ENCODE peak calls at places on chromosomes 13 and 19, in seven cellular contexts. I, B, K, O, T, V and Y are unnamed samples.

GRCh38 chr19:38700350-38700932 is 43.8 kb downstream of the CAPN12 start:
- DNase-seq in I (no peak), B (no peak), K (no peak), O (no peak), T (no peak), V (no peak), Y (no peak)

GRCh38 chr19:19552811-19553210 is 14.7 kb downstream of the CILP2 start:
- DNase-seq in I (no peak), B (no peak), K (no peak), O (no peak), T (no peak), V (no peak), Y (no peak)

GRCh38 chr19:7681336-7682174 is 922 bp downstream of the TRAPPC5 start:
- DNase-seq in I (peak), B (peak), K (peak), O (peak), T (peak), V (peak), Y (peak)

GRCh38 chr13:112903071-112903577 is 65.9 kb upstream of the MCF2L start:
- DNase-seq in I (no peak), B (no peak), K (no peak), O (no peak), T (no peak), V (no peak), Y (no peak)

GRCh38 chr13:101465877-101466276 is 13.4 kb downstream of the ITGBL1 start:
- DNase-seq in I (no peak), B (no peak), K (no peak), O (no peak), T (no peak), V (no peak), Y (no peak)

GRCh38 chr13:75993246-75993645 is 357.1 kb downstream of the LMO7 start:
- DNase-seq in I (no peak), B (no peak), K (no peak), O (no peak), T (no peak), V (no peak), Y (no peak)

GRCh38 chr13:97388385-97388784 is 45.6 kb upstream of the RAP2A start:
- DNase-seq in I (no peak), B (no peak), K (no peak), O (no peak), T (no peak), V (no peak), Y (peak)

GRCh38 chr19:11268783-11269267 is 6.5 kb upstream of the DOCK6 start:
- DNase-seq in I (peak), B (no peak), K (peak), O (peak), T (no peak), V (peak), Y (no peak)

GRCh38 chr19:32828139-32828538 is 41.4 kb downstream of the SLC7A9 start:
- DNase-seq in I (no peak), B (no peak), K (no peak), O (no peak), T (no peak), V (no peak), Y (no peak)

GRCh38 chr13:43107780-43108179 is 84.4 kb downstream of the DNAJC15 start:
- DNase-seq in I (no peak), B (no peak), K (no peak), O (no peak), T (no peak), V (no peak), Y (no peak)

GRCh38 chr19:9323557-9323918 is 441 bp upstream of the ZNF559 start:
- DNase-seq in I (peak), B (peak), K (peak), O (peak), T (peak), V (peak), Y (peak)

GRCh38 chr13:44404261-44405139 is 30.9 kb downstream of the SERP2 start:
- DNase-seq in I (no peak), B (no peak), K (no peak), O (peak), T (no peak), V (peak), Y (no peak)

GRCh38 chr19:45135176-45135575 is 25.6 kb downstream of the NKPD1 start:
- DNase-seq in I (no peak), B (no peak), K (no peak), O (no peak), T (no peak), V (no peak), Y (no peak)

GRCh38 chr13:85148009-85148408 is 651.2 kb downstream of the SLITRK6 start:
- DNase-seq in I (no peak), B (no peak), K (no peak), O (no peak), T (no peak), V (no peak), Y (no peak)

GRCh38 chr13:94343243-94343585 is 136.3 kb downstream of the DCT start:
- DNase-seq in I (no peak), B (no peak), K (no peak), O (no peak), T (no peak), V (no peak), Y (no peak)

GRCh38 chr13:32423592-32423991 is 4.3 kb downstream of the N4BP2L1 start:
- DNase-seq in I (no peak), B (no peak), K (no peak), O (no peak), T (no peak), V (no peak), Y (peak)

GRCh38 chr19:32373614-32374295 is 28.3 kb downstream of the ZNF507 start:
- DNase-seq in I (no peak), B (no peak), K (peak), O (peak), T (peak), V (peak), Y (peak)

DNA sequence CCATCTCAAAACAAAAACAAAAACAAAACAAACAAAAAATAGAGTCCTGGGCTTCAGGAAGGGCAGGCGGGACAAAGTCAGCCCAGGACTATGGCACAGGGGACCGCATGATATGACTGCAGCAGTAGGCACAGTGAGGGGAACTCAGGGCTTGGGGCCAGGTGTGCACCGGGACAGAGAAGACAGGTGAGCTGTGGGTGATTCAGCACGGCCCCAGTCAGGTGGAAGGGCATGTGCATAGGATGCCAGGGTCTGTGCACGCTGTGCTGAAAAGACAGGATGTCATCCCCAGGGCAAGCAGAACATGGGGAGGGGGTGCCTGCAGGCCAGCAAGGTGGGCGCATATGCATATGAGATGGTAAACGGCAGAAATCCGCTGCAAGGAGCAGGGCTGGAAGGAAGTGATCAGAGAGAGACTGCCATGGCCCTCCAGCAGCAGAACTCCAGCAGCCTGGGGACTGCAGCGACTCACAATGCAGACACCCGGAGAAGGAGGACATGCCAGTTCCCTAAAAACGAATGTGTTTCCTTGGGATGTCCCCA is 15.0 kb downstream of the EPS15L1 start:
- DNase-seq in I (no peak), B (no peak), K (no peak), O (no peak), T (no peak), V (no peak), Y (no peak)
- TF ChIP-seq POLR2A in I (no peak), B (no peak), K (no peak), O (no peak), T (no peak), V (no peak), Y (no peak)

DNA sequence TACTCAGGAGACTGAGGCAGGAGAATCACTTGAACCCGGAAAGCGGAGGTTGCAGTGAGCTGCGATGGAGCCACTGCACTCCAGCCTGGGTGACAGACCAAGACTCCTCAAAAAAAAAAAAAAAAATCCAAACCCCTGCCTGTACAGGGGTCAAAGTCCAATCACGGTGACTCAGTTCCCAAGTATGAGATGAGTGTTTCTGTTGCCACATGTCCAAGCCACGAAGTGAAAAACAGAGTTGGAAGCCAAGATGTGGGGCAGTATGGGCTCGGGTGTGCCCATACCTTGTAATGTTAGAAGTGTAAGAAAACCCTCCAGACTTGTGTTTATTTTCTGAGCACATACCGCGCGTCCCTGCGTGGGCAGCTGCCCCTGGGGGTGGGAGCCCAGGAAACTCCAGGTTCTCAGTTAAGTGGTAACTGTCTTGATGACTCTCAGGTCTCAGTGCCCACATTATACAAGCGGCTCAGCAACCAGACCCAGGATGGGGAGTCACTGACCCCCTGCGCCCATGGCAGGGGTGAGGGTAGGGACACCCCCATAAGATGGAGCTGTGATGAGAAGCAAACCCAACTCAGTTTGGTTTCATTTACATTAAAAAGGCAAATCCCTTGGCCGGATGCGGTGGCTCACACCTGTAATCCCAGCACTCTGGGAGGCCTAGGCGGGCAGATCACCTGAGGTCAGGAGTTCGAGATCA is 1.2 kb upstream of the GPX4 start:
- DNase-seq in I (peak), B (peak), K (peak), O (no peak), T (peak), V (peak), Y (peak)
- TF ChIP-seq POLR2A in I (no peak), B (no peak), K (peak), O (no peak), T (no peak), V (no peak), Y (no peak)

DNA sequence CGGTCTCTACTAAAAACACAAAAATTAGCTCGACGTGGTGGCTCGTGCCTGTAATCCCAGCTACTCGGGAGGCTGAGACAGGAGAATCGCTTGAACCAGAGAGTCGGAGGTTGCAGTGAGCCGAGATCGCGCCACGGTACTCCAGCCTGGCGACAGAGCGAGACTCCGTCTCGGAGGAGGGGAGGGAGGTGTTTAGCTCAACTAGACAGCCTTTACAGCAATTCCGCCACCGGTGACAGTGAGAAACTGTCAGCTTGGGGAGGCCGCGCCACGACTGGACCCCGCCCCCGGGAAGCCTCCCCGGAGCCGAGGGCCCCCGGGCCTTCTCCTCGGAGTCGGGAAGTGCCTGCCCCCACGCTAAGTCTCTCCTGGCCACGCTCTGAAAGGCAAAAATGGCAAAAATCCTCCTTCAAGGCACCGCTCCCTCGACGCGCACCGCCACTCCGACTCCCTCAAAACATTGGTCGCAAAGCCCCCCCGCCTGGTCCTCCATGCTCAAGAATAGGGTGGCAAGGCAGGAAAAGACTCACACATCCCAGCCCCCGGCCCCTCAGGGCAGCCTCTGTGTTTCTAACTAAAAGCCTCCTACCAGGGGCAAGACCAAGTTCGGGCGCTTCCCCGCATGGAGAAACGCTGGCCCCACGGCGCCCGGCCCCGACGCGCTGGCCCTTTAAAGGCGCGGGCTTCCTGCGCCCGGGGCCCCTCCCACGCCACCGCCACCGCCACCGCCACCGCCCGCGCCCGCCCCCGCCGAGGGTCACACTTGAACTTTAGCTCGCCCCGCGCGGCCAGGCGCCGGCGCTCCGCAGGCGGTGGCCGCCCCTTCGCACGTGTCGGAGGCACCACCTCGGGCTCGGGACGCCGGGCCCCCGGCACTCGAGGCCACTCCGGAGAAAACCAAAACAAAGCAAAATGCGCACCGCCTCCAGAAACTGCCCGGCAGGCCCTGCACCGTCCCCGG is 2.1 kb downstream of the FOXO1 start:
- DNase-seq in I (peak), B (peak), K (peak), O (peak), T (no peak), V (peak), Y (peak)
- TF ChIP-seq POLR2A in I (peak), B (no peak), K (peak), O (peak), T (peak), V (peak), Y (no peak)

DNA sequence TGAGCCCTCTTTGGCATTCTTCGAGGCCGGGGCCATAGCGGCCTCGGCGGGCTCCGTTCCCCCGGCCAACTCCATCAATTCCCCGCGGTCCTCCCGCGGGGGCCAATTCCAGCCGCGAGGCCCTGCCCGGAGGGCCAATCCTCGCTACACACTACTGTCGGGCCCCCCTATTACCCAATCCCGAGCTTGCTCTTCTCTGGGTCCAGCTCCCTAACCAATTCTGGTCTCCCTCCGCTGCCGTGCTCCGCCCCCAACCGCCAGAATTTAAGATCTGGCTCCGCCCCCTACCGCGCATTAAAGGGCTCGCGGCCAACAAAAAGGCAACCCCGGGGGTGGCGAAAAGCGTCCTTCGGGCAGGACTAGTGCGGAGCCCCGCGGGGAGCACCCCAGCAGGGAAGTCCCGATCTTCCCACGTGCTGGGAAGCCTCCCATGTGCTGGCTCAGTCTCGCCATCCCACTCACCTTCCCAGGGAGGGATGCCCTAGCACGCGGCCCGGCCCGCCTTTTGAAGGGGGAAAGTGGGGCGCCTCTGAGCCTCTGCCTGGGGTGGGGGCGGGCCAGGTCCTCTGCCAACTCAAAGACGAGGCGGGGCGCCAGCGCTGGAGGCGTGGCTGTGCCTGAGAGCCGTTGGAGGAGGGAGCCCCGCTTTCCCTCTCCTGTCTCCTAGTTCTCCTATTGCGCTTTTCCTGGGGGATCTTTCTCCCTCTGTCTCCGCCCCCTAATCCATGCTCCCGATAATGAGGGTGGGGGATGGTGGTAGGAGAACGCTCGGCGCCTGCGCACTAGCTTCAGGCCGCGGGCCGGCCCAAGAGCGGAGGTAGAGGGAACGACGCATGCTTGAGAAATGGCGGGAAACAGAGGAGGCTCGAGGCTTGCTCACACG is 3.5 kb downstream of the LIPE start:
- DNase-seq in I (peak), B (peak), K (peak), O (peak), T (peak), V (peak), Y (peak)
- TF ChIP-seq POLR2A in I (peak), B (no peak), K (peak), O (no peak), T (no peak), V (no peak), Y (peak)

DNA sequence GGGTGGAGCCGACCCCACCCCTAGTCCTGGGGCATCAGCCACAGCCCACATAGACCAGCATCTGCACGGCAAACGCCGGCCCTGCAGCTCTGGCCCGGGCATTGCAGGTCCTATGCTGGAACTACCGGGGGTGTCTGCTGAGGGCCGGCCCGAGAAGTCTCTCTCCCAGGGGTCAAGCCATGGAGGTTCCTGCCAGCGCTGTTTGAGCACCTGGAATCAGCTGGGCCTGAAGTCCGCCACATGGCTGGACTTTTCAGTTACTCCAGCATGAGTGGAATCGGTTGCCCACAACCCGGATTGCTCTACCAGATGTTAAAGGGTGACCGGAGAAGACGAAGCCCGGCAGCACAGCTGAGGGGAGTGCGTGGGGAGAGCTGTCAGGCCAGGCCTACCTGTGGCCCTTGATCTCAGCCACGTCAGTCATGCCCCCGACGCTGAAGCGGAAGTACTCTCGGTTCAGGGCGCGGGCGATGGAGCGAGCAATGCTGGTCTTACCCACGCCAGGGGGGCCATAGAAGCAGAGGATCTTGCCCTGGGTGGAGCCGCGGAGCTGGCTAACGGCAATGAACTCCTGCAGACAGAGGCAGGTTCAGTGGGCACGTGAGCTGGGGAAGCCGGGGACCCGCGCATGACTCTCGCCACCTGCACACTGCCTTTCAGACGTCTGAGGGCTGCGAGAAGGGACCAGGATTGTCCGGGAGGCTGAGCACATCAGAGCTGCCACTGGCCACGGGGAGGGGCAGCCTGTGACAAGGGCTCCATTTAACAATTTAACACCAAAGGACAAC is 8.7 kb downstream of the RPL36 start:
- DNase-seq in I (no peak), B (no peak), K (no peak), O (peak), T (no peak), V (no peak), Y (no peak)
- TF ChIP-seq POLR2A in I (no peak), B (no peak), K (no peak), O (no peak), T (no peak), V (no peak), Y (no peak)

DNA sequence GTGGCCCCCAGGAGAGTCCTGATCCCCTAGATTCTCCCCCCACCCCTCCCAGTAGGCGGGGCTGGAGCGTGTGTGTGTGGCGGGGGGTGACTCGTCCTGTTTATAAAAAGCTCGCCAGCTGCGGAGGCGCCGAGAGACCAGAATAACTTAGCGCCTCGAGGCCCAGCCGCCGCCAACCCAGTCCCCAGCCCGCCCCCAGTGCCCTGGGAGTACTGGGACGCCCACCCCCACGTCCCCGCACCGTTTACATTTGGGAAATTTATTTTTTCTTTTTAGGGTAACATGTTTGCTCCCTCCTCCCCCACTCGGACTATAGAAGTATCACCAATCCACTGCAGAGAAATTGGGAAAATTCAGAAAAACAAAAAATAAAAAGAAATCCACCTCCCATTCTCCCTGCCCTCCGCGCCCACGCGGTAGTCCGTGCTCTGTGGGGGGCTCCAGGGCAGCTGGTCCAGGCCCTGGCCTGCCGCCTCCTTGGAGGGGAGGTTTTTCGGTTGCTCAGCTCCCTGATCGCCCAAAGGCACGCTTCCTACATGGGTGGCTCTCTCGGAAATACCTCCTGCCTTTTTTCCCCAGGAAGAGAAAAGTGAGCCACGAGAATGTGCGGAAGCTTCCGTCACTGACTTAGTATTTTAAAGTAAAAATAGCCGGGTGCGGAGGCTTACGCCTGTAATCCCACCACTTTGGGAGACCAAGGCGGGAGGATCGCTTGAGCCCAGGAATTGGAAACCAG is 1.5 kb upstream of the RAB3A start:
- DNase-seq in I (peak), B (peak), K (peak), O (peak), T (no peak), V (peak), Y (peak)
- TF ChIP-seq POLR2A in I (peak), B (no peak), K (peak), O (peak), T (no peak), V (no peak), Y (no peak)